ENCODE peak calls at places on chromosome 13, in eight cellular contexts. O is sigmoid colon, T is astrocyte of the spinal cord, D is lower leg skin, X is BE2C, M is fibroblast of mammary gland, B is AG10803, V is thoracic aorta. R is an unnamed sample.
A peak's percentile ranks its signal among the peaks of the same experiment; 100 is the strongest.

GRCh38 chr13:94154362-94154761 is 325.1 kb downstream of the DCT start:
- DNase-seq in D (no peak), M (peak; percentile 35), B (peak; percentile 81), V (no peak), O (no peak), X (no peak), T (peak; percentile 51), R (peak; percentile 56)

GRCh38 chr13:85657942-85658341 is 141.3 kb downstream of the SLITRK6 start:
- DNase-seq in O (no peak), X (no peak), V (no peak), B (no peak), M (no peak), D (no peak), T (no peak), R (no peak)

GRCh38 chr13:58300224-58300623 is 668.7 kb downstream of the PCDH17 start:
- DNase-seq in X (no peak), B (no peak), M (no peak), T (peak; percentile 17), D (no peak), O (no peak), V (no peak), R (no peak)

GRCh38 chr13:82627183-82627582 is 1255.1 kb downstream of the SLITRK1 start:
- DNase-seq in D (no peak), T (peak; percentile 51), V (no peak), O (no peak), X (no peak), M (peak; percentile 39), B (no peak), R (peak; percentile 24)

GRCh38 chr13:31755803-31756212 is 16.5 kb downstream of the RXFP2 start:
- DNase-seq in V (no peak), T (no peak), M (peak; percentile 96), D (no peak), X (no peak), O (no peak), B (peak; percentile 89), R (no peak)

GRCh38 chr13:28607187-28607955 is 51.6 kb upstream of the POMP start:
- DNase-seq in O (no peak), D (no peak), X (no peak), M (no peak), B (no peak), V (no peak), T (no peak), R (no peak)

GRCh38 chr13:39855236-39855635 is 199.8 kb downstream of the COG6 start:
- DNase-seq in X (peak; percentile 31), T (no peak), M (peak; percentile 25), V (no peak), D (no peak), O (no peak), B (no peak), R (no peak)

GRCh38 chr13:99151516-99151915 is 49.1 kb upstream of the UBAC2 start:
- DNase-seq in B (peak; percentile 59), M (peak; percentile 69), T (peak; percentile 67), X (no peak), D (no peak), V (no peak), O (no peak), R (peak; percentile 63)

GRCh38 chr13:99572131-99572530 is 70.9 kb downstream of the TM9SF2 start:
- DNase-seq in B (peak; percentile 93), X (no peak), T (no peak), D (no peak), M (peak; percentile 36), O (no peak), V (no peak), R (peak; percentile 36)

GRCh38 chr13:83731113-83731512 is 151.2 kb downstream of the SLITRK1 start:
- DNase-seq in M (no peak), X (no peak), T (no peak), D (no peak), V (no peak), B (no peak), O (no peak), R (no peak)

GRCh38 chr13:83733293-83733692 is 149.0 kb downstream of the SLITRK1 start:
- DNase-seq in O (no peak), M (no peak), B (no peak), X (no peak), T (no peak), V (no peak), D (no peak), R (no peak)

GRCh38 chr13:83732755-83733154 is 149.5 kb downstream of the SLITRK1 start:
- DNase-seq in M (no peak), O (no peak), X (no peak), V (no peak), B (no peak), D (no peak), T (no peak), R (no peak)

DNA sequence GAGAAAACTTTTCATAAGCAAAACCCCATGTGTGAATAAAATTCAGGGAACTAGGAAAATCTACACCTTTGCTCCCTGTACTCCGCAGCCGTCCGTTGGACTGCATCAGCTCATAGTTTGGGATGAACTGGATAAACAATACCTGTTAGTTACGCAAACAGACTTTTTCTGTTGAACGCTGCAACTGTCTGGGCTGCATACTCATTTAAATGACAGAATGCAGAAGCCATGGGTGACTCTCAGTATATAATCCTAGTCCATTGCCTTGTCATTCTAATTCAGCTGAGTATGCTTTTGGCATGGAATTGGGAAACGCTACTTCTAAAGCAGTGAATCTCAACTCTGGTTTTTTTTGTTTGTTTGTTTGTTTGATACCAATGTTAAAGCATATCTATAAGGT is 151.6 kb downstream of the SLITRK1 start:
- DNase-seq in M (no peak), D (no peak), O (no peak), T (no peak), V (no peak), X (no peak), B (no peak), R (no peak)
- H3K4me3 ChIP-seq in M (no peak overlapping the region), D (no peak overlapping the region), O (no peak overlapping the region), T (no peak overlapping the region), V (no peak overlapping the region), X (no peak overlapping the region), B (no peak overlapping the region), R (no peak overlapping the region)

GRCh38 chr13:107124129-107124718 is 556.3 kb upstream of the ARGLU1 start:
- DNase-seq in T (peak; percentile 39), M (peak; percentile 4), V (no peak), X (no peak), O (no peak), B (peak; percentile 17), D (no peak), R (peak; percentile 26)
- TF ChIP-seq CTCF in T (peak; percentile 41), M (peak; percentile 34), V (peak; percentile 75), X (peak; percentile 57), O (no peak), B (peak; percentile 64), D (no peak), R (peak; percentile 45)

DNA sequence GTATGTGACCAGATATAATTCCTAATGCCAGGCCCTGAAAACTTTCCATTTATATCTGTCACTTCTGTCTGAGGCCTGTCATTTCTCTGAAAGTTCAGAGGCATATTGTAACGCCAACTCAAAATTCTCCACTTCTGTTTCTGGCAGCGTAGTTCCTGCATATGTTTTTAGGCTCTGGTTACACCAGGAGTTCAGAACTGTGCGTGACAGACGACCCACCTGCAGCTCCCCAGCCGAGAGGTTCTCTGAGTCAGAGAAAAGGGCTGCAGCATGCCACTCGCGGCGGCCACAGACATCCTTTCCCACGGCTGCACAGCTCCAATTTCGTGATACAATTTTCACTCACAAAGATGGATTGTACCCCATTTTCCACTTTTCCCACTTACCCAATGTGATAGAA is 308.3 kb downstream of the LIG4 start:
- DNase-seq in D (no peak), O (no peak), V (no peak), B (no peak), X (no peak), M (no peak), T (peak; percentile 7), R (no peak)
- H3K4me3 ChIP-seq in D (no peak overlapping the region), O (no peak overlapping the region), V (no peak overlapping the region), B (no peak overlapping the region), X (no peak overlapping the region), M (no peak overlapping the region), T (no peak overlapping the region), R (no peak overlapping the region)

DNA sequence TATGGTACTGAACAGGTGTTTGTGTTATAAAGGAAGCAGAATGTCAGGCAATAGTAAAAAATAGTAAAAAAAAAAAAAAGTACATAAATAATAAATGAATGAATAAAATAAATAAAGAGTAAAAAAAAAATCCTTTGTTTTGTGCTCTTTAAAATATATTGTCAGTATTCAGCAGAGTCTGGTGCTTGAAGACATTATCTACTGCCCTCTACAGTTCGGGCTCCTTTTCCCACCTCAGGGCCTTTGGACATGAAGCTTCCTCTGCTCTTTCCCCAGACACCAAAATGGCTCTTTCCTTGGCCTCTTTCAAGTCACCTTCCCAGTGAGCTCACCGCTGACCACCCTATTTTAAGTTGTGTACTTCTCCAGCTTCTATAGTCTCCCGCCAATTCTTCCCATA is 137.5 kb downstream of the TNFRSF19 start:
- DNase-seq in O (no peak), B (peak; percentile 53), D (no peak), T (peak; percentile 46), X (no peak), V (no peak), M (peak; percentile 64), R (peak; percentile 64)
- TF ChIP-seq CTCF in O (no peak), B (peak; percentile 58), D (no peak), T (peak; percentile 27), X (peak; percentile 36), V (no peak), M (peak; percentile 57), R (peak; percentile 49)

R was measured in fibroblast of pulmonary artery.